ENCODE peak calls at places on chromosome 22, in nine cellular contexts. I is nucleus accumbens; M is stimulated activated CD8-positive, alpha-beta memory T cell treated with anti-CD3 and anti-CD28 coated beads, Interleukin-4, amount 100 ng/mL, for 24 hours; N is lower lobe of right lung; O is GM04504; D is cardiac muscle cell; R is SK-MEL-5; G is A673; J is GM12865. L is an unnamed sample.

GRCh38 chr22:18976197-18976751 is 40.2 kb upstream of the PRODH start:
- DNase-seq in N (peak; percentile 19), R (no peak), I (no peak), M (no peak), J (no peak), G (no peak), O (no peak), D (no peak), L (no peak)

GRCh38 chr22:37967147-37967546 is 13.6 kb downstream of the POLR2F start:
- DNase-seq in D (no peak), N (no peak), R (no peak), O (no peak), M (no peak), I (no peak), G (no peak), J (no peak), L (no peak)

GRCh38 chr22:37088108-37088605 is 21.4 kb downstream of the TMPRSS6 start:
- DNase-seq in N (no peak), R (no peak), G (peak; percentile 25), D (no peak), M (no peak), I (no peak), J (no peak), O (no peak), L (no peak)

GRCh38 chr22:34976474-34976873 is 89.5 kb upstream of the ISX start:
- DNase-seq in G (no peak), O (no peak), I (no peak), M (no peak), J (no peak), D (no peak), N (no peak), R (no peak), L (no peak)

GRCh38 chr22:38697055-38697980 is 3.4 kb downstream of the JOSD1 start:
- DNase-seq in R (no peak), M (no peak), J (no peak), G (no peak), I (no peak), O (no peak), D (peak; percentile 80), N (no peak), L (no peak)

GRCh38 chr22:25437414-25438160 is 126.9 kb upstream of the GRK3 start:
- DNase-seq in R (no peak), G (no peak), O (no peak), D (no peak), I (no peak), N (no peak), J (no peak), M (no peak), L (no peak)

GRCh38 chr22:50522806-50523438 is 2.5 kb downstream of the SCO2 start:
- DNase-seq in G (no peak), D (no peak), M (no peak), N (no peak), J (no peak), O (no peak), I (no peak), R (no peak), L (no peak)

GRCh38 chr22:27175444-27175843 is 518.1 kb downstream of the MIAT start:
- DNase-seq in I (no peak), D (no peak), M (no peak), G (no peak), O (no peak), N (no peak), R (no peak), J (no peak), L (no peak)

GRCh38 chr22:27690596-27690995 is 111.0 kb downstream of the MN1 start:
- DNase-seq in J (no peak), O (no peak), I (no peak), R (no peak), G (no peak), D (no peak), N (no peak), M (no peak), L (no peak)